ENCODE peak calls at places on chromosomes 7 and 10, in eight cellular contexts. S, W, E, Q, B, Z, N and U are unnamed samples.

GRCh38 chr7:52925332-52925731 is 110.1 kb upstream of the POM121L12 start:
- DNase-seq in B (no peak), Q (no peak), S (no peak), E (no peak), N (no peak), W (no peak), Z (no peak), U (no peak)

GRCh38 chr10:8183241-8183704 is 128.8 kb downstream of the GATA3 start:
- DNase-seq in E (no peak), W (no peak), B (peak), Z (peak), Q (no peak), N (no peak), S (no peak), U (no peak)

GRCh38 chr10:119333146-119333792 is 125.9 kb downstream of the GRK5 start:
- DNase-seq in Q (no peak), E (peak), S (no peak), B (peak), Z (no peak), N (no peak), W (no peak), U (no peak)

GRCh38 chr10:1179346-1180070 is 123.3 kb downstream of the WDR37 start:
- DNase-seq in Z (no peak), N (no peak), W (no peak), B (no peak), Q (no peak), S (no peak), E (no peak), U (no peak)

GRCh38 chr10:3339531-3339950 is 167.0 kb upstream of the PITRM1 start:
- DNase-seq in W (no peak), E (peak), Q (no peak), B (peak), N (no peak), Z (no peak), S (no peak), U (no peak)

GRCh38 chr7:154871483-154871882 is 131.4 kb downstream of the PAXIP1 start:
- DNase-seq in W (no peak), E (no peak), N (peak), S (no peak), Z (no peak), B (no peak), Q (no peak), U (no peak)

GRCh38 chr7:121138262-121138933 is 149.9 kb downstream of the CPED1 start:
- DNase-seq in N (no peak), S (peak), Z (peak), Q (no peak), B (no peak), W (no peak), E (no peak), U (no peak)

GRCh38 chr7:120337308-120337907 is 64.4 kb downstream of the KCND2 start:
- DNase-seq in N (no peak), W (no peak), E (peak), Q (peak), Z (peak), B (peak), S (no peak), U (no peak)

GRCh38 chr7:91565499-91566331 is 301.5 kb downstream of the FZD1 start:
- DNase-seq in S (peak), Q (no peak), W (peak), B (no peak), Z (no peak), N (peak), E (no peak), U (peak)

GRCh38 chr10:119301397-119301796 is 94.0 kb downstream of the GRK5 start:
- DNase-seq in Q (no peak), S (no peak), Z (no peak), E (peak), W (no peak), B (no peak), N (peak), U (no peak)

GRCh38 chr10:69332278-69333010 is 54.1 kb downstream of the HK1 start:
- DNase-seq in B (no peak), Q (no peak), Z (no peak), S (no peak), W (no peak), E (no peak), N (no peak), U (no peak)

GRCh38 chr10:26857991-26858706 is 2.6 kb downstream of the ABI1 start:
- DNase-seq in W (no peak), Q (peak), N (no peak), E (peak), B (no peak), S (no peak), Z (peak), U (no peak)

GRCh38 chr10:29804025-29804852 is 169.5 kb upstream of the SVIL start:
- DNase-seq in B (peak), Z (no peak), N (peak), Q (no peak), S (peak), W (no peak), E (peak), U (no peak)

GRCh38 chr10:4231439-4231838 is 446.4 kb upstream of the KLF6 start:
- DNase-seq in B (no peak), Q (no peak), Z (no peak), S (no peak), W (no peak), N (no peak), E (no peak), U (no peak)

GRCh38 chr10:2966134-2966533 is 101.2 kb upstream of the PFKP start:
- DNase-seq in Z (no peak), B (no peak), S (no peak), Q (no peak), W (no peak), N (no peak), E (no peak), U (no peak)

GRCh38 chr10:85615556-85615955 is 751.0 kb downstream of the GRID1 start:
- DNase-seq in B (no peak), Q (no peak), N (no peak), E (no peak), S (no peak), W (no peak), Z (no peak), U (no peak)

GRCh38 chr10:113958631-113959382 is 84.9 kb upstream of the ADRB1 start:
- DNase-seq in W (no peak), Q (no peak), S (peak), N (peak), E (peak), Z (no peak), B (peak), U (no peak)

GRCh38 chr7:1028775-1029636 is 15.3 kb upstream of the GPR146 start:
- DNase-seq in Z (peak), W (peak), E (peak), Q (peak), S (peak), B (peak), N (peak), U (no peak)

GRCh38 chr7:132055331-132056120 is 499.1 kb upstream of the PODXL start:
- DNase-seq in Z (no peak), B (no peak), W (no peak), Q (no peak), E (no peak), N (no peak), S (no peak), U (no peak)

GRCh38 chr10:34311679-34312078 is 503.4 kb downstream of the PARD3 start:
- DNase-seq in B (peak), E (no peak), W (no peak), S (no peak), Z (no peak), Q (no peak), N (no peak), U (no peak)

GRCh38 chr7:16210171-16210570 is 211.2 kb downstream of the CRPPA start:
- DNase-seq in N (no peak), Z (no peak), S (no peak), Q (no peak), B (no peak), W (no peak), E (no peak), U (no peak)

GRCh38 chr10:100516847-100517246 is 2.8 kb downstream of the SEC31B start:
- DNase-seq in N (no peak), Q (peak), E (no peak), S (no peak), W (no peak), Z (peak), B (no peak), U (no peak)

GRCh38 chr10:580796-581195 is 108.7 kb downstream of the DIP2C start:
- DNase-seq in Q (no peak), W (no peak), E (peak), Z (no peak), N (no peak), S (no peak), B (peak), U (no peak)

GRCh38 chr10:22505923-22506685 is 160.8 kb downstream of the SPAG6 start:
- DNase-seq in E (no peak), W (no peak), B (peak), S (no peak), Q (no peak), N (no peak), Z (no peak), U (peak)

GRCh38 chr7:132380065-132380464 is 196.2 kb downstream of the PLXNA4 start:
- DNase-seq in B (no peak), W (no peak), Q (peak), Z (no peak), E (no peak), N (no peak), S (peak), U (no peak)

GRCh38 chr10:132112611-132113010 is 46.9 kb downstream of the JAKMIP3 start:
- DNase-seq in N (peak), W (no peak), S (no peak), Z (no peak), B (no peak), Q (no peak), E (no peak), U (no peak)

GRCh38 chr10:30980951-30981616 is 50.6 kb downstream of the ZNF438 start:
- DNase-seq in B (peak), W (no peak), N (no peak), Z (no peak), E (peak), Q (no peak), S (peak), U (no peak)

GRCh38 chr7:146119016-146119415 is 2.4 kb downstream of the CNTNAP2 start:
- DNase-seq in S (no peak), B (no peak), N (no peak), E (no peak), Z (no peak), Q (no peak), W (no peak), U (no peak)

GRCh38 chr7:127153315-127153714 is 99.4 kb downstream of the GRM8 start:
- DNase-seq in N (no peak), Z (no peak), S (no peak), W (no peak), E (no peak), Q (no peak), B (no peak), U (no peak)

GRCh38 chr10:117334075-117334474 is 41.2 kb downstream of the PDZD8 start:
- DNase-seq in W (no peak), Z (no peak), E (peak), Q (no peak), B (no peak), N (no peak), S (no peak), U (no peak)

GRCh38 chr10:61125560-61126250 is 181.7 kb upstream of the RHOBTB1 start:
- DNase-seq in B (no peak), Z (peak), N (no peak), Q (no peak), E (no peak), W (no peak), S (no peak), U (no peak)

GRCh38 chr10:109958059-109958458 is 34.7 kb upstream of the XPNPEP1 start:
- DNase-seq in S (no peak), N (no peak), E (no peak), W (no peak), B (no peak), Z (no peak), Q (no peak), U (no peak)

GRCh38 chr7:35003679-35004278 is 33.5 kb downstream of the DPY19L1 start:
- DNase-seq in S (peak), Q (peak), B (peak), W (no peak), Z (no peak), E (peak), N (no peak), U (no peak)

GRCh38 chr7:80781561-80781979 is 137.3 kb downstream of the SEMA3C start:
- DNase-seq in E (peak), S (no peak), W (no peak), N (no peak), Q (peak), Z (no peak), B (peak), U (peak)

GRCh38 chr7:29972315-29972669 is 17.3 kb downstream of the SCRN1 start:
- DNase-seq in W (no peak), Q (no peak), B (no peak), Z (no peak), E (no peak), N (no peak), S (no peak), U (no peak)

DNA sequence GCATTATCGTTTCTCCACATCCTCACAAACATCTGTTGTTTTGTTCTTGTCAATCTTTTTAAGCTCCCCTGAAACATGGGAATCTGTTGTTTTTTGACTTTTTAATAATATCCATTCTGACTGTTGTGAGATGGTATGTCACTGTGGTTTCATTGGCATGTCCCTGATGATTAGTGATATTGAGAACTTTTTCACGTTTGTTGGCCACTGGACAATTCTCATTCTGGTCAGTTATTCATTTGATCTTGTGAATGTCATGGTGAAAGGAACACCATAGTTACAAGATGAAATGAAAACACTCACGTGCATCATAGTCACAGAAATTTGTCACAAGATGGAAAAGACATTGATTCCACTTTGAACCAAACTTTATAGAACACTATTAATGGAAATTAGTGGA is 20.5 kb upstream of the SGCE start:
- DNase-seq in B (no peak), Q (no peak), N (no peak), E (no peak), S (no peak), Z (no peak), W (no peak), U (no peak)
- H3K27ac ChIP-seq in B (no peak), Q (no peak), N (no peak), E (no peak), S (no peak), Z (no peak), W (no peak), U (no peak)

GRCh38 chr7:130471974-130472373 is 19.9 kb upstream of the MEST start:
- DNase-seq in N (no peak), B (no peak), Q (no peak), E (no peak), Z (no peak), S (no peak), W (no peak), U (peak)

GRCh38 chr7:130468612-130469011 is 23.3 kb upstream of the MEST start:
- DNase-seq in B (peak), S (no peak), W (no peak), Q (no peak), N (no peak), E (no peak), Z (no peak), U (no peak)

GRCh38 chr7:130473289-130473688 is 18.6 kb upstream of the MEST start:
- DNase-seq in W (no peak), Q (no peak), S (no peak), Z (no peak), N (no peak), E (no peak), B (no peak), U (peak)

GRCh38 chr7:130476287-130477001 is 15.4 kb upstream of the MEST start:
- DNase-seq in Q (no peak), W (no peak), S (no peak), N (no peak), B (no peak), Z (peak), E (peak), U (no peak)

DNA sequence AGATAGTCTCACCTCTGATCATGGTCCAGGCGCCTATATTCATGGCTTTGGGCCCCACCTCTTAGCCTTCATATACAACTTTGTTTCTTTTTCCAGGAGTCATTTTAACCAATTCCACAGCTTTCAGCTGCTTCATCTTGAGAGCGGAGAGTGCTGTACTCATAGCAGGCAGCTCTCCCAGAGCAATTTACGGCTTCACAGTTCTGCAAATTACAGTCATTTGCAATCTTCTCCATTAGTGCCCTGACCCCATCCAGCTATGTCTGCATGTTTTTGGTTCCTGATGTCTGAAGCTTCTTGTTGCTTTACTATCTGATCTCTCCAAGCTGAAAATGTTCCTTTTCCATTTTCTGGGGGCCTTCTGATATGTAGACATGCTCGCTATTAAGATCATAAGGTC is 18.0 kb upstream of the MEST start:
- DNase-seq in B (no peak), Z (no peak), N (no peak), S (no peak), Q (no peak), E (no peak), W (no peak), U (no peak)
- H3K27ac ChIP-seq in B (no peak), Z (no peak), N (no peak), S (no peak), Q (no peak), E (no peak), W (no peak), U (no peak)

GRCh38 chr10:128257404-128257803 is 131.2 kb upstream of the MKI67 start:
- DNase-seq in E (no peak), Z (no peak), B (no peak), N (no peak), W (no peak), S (no peak), Q (no peak), U (no peak)

DNA sequence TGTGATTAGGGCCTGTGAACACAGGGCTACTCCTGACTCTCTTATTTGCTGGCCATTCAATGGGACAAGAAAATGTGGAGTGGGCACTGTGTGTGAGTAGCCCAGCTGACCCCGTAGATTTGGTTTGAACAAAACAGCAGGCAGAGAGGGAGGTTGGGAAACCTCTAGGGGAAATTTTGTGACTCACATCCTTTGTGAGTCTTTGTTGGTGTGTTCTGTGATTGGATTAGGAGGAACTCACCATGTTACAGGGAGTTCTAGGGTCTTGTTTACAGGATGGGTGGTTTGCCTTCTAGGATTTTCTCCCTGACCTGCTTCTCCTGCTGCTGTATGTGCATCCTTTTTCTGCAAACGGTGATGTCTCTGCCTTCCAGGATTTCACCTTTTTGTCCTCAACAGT is 128.3 kb upstream of the MKI67 start:
- DNase-seq in Q (no peak), N (no peak), Z (no peak), B (no peak), S (no peak), W (no peak), E (no peak), U (no peak)
- H3K27ac ChIP-seq in Q (no peak), N (no peak), Z (no peak), B (no peak), S (no peak), W (no peak), E (no peak), U (no peak)

DNA sequence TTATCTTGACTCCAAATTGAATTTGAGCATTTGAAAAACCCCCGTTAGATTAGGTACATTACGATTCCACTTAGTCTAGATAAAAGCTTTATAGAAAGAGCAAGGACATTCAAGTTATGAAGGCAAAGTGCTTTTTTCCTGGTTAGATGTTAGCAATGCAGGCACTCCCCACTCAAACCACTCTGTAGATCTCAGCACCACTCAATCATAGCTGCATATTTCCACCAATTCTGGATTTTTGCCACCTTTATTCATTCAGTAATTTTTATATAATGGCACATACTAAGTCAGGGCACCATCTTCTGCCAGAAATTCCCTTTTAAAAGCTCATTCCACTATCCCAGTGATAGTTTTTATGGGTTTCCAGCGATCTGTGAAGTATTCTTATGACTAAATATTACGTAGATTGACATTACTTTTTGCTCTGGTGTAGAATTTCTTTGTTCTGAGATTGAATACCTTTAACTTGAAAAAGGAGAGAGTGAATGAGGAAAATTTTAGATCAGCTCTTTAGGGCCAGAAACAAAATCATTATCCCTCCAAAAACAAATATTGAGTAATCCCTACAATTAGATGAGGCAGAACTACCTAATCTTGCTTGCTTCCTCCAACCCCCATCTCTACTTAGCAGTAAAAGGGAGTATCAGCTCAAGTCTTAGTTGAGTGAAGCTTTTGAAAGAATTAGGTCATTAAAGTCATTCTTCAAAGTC is 51.6 kb downstream of the RNLS start:
- DNase-seq in Z (no peak), S (no peak), Q (no peak), E (no peak), W (no peak), N (no peak), B (no peak), U (no peak)
- H3K27ac ChIP-seq in Z (no peak), S (no peak), Q (no peak), E (no peak), W (no peak), N (no peak), B (no peak), U (no peak)

DNA sequence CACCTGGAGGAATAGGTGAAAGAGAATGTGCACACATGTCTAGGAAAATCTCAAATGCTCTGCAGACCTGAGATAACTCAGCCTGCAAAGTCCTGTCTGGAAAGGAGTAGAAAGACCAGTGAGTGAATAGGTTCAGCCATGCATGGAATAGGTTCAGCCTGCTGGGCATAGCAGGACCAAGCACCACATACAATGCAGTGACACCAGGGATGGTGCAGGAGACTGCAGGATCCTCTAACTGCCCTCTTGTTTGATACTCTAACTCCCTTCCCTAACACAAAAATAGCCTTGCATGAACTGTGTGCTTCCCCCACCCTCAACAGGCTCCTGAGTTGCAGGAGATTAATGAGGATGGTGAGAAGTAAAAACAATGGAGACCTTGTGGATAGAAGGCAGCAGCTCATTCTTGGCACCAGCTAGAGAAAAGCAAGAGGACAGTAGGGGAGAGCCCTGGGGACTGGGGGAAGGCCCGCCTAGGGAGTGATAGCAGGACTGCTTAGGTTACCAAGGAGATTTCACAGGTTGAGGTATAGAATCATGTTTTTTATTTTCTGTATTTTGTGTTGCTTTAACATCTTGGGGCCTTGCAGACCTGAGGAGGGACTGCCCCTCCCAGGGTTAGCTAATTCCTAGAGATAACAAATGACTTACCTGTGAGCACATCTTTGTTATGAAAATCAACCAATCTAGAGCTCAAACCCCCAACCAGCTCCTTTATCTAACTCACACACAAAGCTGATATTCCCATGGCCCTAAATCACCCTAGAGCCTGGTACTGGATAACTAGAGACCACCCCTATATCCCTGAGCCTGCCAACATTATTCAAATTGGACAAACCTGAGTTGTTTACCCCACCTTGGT is 187.8 kb downstream of the PLPP4 start:
- DNase-seq in Z (no peak), S (no peak), W (no peak), Q (no peak), B (no peak), N (no peak), E (no peak), U (no peak)
- H3K27ac ChIP-seq in Z (no peak), S (no peak), W (no peak), Q (no peak), B (no peak), N (no peak), E (no peak), U (no peak)